ENCODE peak calls at places on chromosomes 4 and X, in eight cellular contexts. One of them, this sample, is unnamed.

GRCh38 chr4:170423137-170423536 is 333.4 kb upstream of the AADAT start:
- DNase-seq in AG09319: peak; percentile 30
- DNase-seq in heart right ventricle: no peak
- DNase-seq in WERI-Rb-1: no peak
- DNase-seq in CD4-positive, alpha-beta T cell: no peak
- DNase-seq in Peyer's patch: no peak
- DNase-seq in progenitor cell of endocrine pancreas: no peak
- DNase-seq in mucosa of descending colon: no peak
- DNase-seq in this sample: no peak

GRCh38 chrX:155148724-155149537 is 67.3 kb upstream of the VBP1 start:
- DNase-seq in AG09319: no peak
- DNase-seq in heart right ventricle: no peak
- DNase-seq in WERI-Rb-1: peak; percentile 36
- DNase-seq in CD4-positive, alpha-beta T cell: peak; percentile 4
- DNase-seq in Peyer's patch: no peak
- DNase-seq in progenitor cell of endocrine pancreas: no peak
- DNase-seq in mucosa of descending colon: no peak
- DNase-seq in this sample: no peak

GRCh38 chrX:118228041-118228440 is 111.4 kb upstream of the KLHL13 start:
- DNase-seq in AG09319: no peak
- DNase-seq in heart right ventricle: no peak
- DNase-seq in WERI-Rb-1: no peak
- DNase-seq in CD4-positive, alpha-beta T cell: no peak
- DNase-seq in Peyer's patch: no peak
- DNase-seq in progenitor cell of endocrine pancreas: no peak
- DNase-seq in mucosa of descending colon: no peak
- DNase-seq in this sample: no peak

GRCh38 chr4:70931359-70931758 is 29.2 kb downstream of the MOB1B start:
- DNase-seq in AG09319: no peak
- DNase-seq in heart right ventricle: no peak
- DNase-seq in WERI-Rb-1: no peak
- DNase-seq in CD4-positive, alpha-beta T cell: no peak
- DNase-seq in Peyer's patch: no peak
- DNase-seq in progenitor cell of endocrine pancreas: no peak
- DNase-seq in mucosa of descending colon: no peak
- DNase-seq in this sample: no peak

GRCh38 chr4:182188622-182189021 is 54.6 kb upstream of the TENM3 start:
- DNase-seq in AG09319: no peak
- DNase-seq in heart right ventricle: no peak
- DNase-seq in WERI-Rb-1: no peak
- DNase-seq in CD4-positive, alpha-beta T cell: no peak
- DNase-seq in Peyer's patch: no peak
- DNase-seq in progenitor cell of endocrine pancreas: no peak
- DNase-seq in mucosa of descending colon: no peak
- DNase-seq in this sample: no peak

GRCh38 chr4:83149885-83150562 is 35.5 kb upstream of the PLAC8 start:
- DNase-seq in AG09319: no peak
- DNase-seq in heart right ventricle: no peak
- DNase-seq in WERI-Rb-1: no peak
- DNase-seq in CD4-positive, alpha-beta T cell: no peak
- DNase-seq in Peyer's patch: no peak
- DNase-seq in progenitor cell of endocrine pancreas: no peak
- DNase-seq in mucosa of descending colon: no peak
- DNase-seq in this sample: no peak

GRCh38 chr4:53899544-53900274 is 164.7 kb downstream of the CHIC2 start:
- DNase-seq in AG09319: peak; percentile 75
- DNase-seq in heart right ventricle: no peak
- DNase-seq in WERI-Rb-1: no peak
- DNase-seq in CD4-positive, alpha-beta T cell: no peak
- DNase-seq in Peyer's patch: no peak
- DNase-seq in progenitor cell of endocrine pancreas: no peak
- DNase-seq in mucosa of descending colon: no peak
- DNase-seq in this sample: peak; percentile 83

GRCh38 chrX:48590203-48591103 is 6.8 kb upstream of the WDR13 start:
- DNase-seq in AG09319: no peak
- DNase-seq in heart right ventricle: no peak
- DNase-seq in WERI-Rb-1: no peak
- DNase-seq in CD4-positive, alpha-beta T cell: no peak
- DNase-seq in Peyer's patch: no peak
- DNase-seq in progenitor cell of endocrine pancreas: no peak
- DNase-seq in mucosa of descending colon: no peak
- DNase-seq in this sample: no peak

GRCh38 chrX:318068-318738 is 393 bp downstream of the GTPBP6 start:
- DNase-seq in AG09319: peak; percentile 93
- DNase-seq in heart right ventricle: peak; percentile 95
- DNase-seq in WERI-Rb-1: peak; percentile 99
- DNase-seq in CD4-positive, alpha-beta T cell: peak; percentile 98
- DNase-seq in Peyer's patch: peak; percentile 99
- DNase-seq in progenitor cell of endocrine pancreas: peak; percentile 91
- DNase-seq in mucosa of descending colon: peak; percentile 98
- DNase-seq in this sample: peak; percentile 92

GRCh38 chrX:150164971-150165605 is 198.0 kb upstream of the MAMLD1 start:
- DNase-seq in AG09319: no peak
- DNase-seq in heart right ventricle: no peak
- DNase-seq in WERI-Rb-1: no peak
- DNase-seq in CD4-positive, alpha-beta T cell: no peak
- DNase-seq in Peyer's patch: no peak
- DNase-seq in progenitor cell of endocrine pancreas: no peak
- DNase-seq in mucosa of descending colon: no peak
- DNase-seq in this sample: no peak

DNA sequence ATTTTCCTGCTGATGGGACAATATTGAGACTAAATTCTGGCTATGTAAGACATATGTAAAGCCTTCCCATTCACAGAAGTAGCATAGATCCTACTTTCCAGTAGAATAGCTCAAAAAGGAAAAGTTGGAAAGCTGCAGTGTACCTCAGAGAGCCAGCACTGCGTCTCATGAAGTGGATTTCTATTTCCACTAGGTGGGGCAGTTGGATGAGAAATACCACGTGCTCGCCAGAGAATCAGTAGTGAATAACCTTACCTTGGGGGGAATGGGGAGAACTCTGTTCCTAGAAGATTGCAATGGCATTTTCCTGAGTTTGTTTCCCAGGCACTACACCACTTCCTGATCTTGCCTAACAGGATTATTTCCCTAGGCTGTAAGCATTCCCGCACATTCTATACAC is 907.1 kb downstream of the FSTL5 start:
- DNase-seq in AG09319: no peak
- DNase-seq in heart right ventricle: no peak
- DNase-seq in WERI-Rb-1: peak; percentile 56
- DNase-seq in CD4-positive, alpha-beta T cell: no peak
- DNase-seq in Peyer's patch: no peak
- DNase-seq in progenitor cell of endocrine pancreas: no peak
- DNase-seq in mucosa of descending colon: no peak
- DNase-seq in this sample: no peak
- TF ChIP-seq CTCF in AG09319: no peak
- TF ChIP-seq CTCF in heart right ventricle: no peak
- TF ChIP-seq CTCF in WERI-Rb-1: peak; percentile 69
- TF ChIP-seq CTCF in CD4-positive, alpha-beta T cell: no peak
- TF ChIP-seq CTCF in Peyer's patch: no peak
- TF ChIP-seq CTCF in progenitor cell of endocrine pancreas: no peak
- TF ChIP-seq CTCF in mucosa of descending colon: no peak
- TF ChIP-seq CTCF in this sample: peak; percentile 53

DNA sequence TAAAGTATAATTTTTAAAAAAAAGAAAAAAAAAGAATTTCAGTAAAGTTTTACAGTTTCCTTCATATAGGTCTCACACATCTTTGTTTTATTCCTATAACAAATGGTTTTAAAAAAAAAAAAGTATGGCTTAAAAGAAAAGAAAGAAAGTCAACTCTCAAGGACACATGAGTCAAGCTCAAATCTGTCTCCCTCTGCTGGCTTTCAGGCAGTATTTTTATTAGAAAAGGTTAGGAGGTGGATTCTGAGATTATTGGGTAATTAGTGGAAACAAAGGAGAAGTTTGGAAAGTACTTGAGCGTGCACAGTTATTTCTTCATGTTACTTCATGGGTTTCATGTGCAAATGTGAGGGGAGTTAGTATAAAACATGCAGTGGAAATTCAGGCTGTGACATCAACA is 36.6 kb upstream of the BTC start:
- DNase-seq in AG09319: no peak
- DNase-seq in heart right ventricle: no peak
- DNase-seq in WERI-Rb-1: no peak
- DNase-seq in CD4-positive, alpha-beta T cell: no peak
- DNase-seq in Peyer's patch: no peak
- DNase-seq in progenitor cell of endocrine pancreas: no peak
- DNase-seq in mucosa of descending colon: no peak
- DNase-seq in this sample: no peak
- TF ChIP-seq CTCF in AG09319: no peak
- TF ChIP-seq CTCF in heart right ventricle: no peak
- TF ChIP-seq CTCF in WERI-Rb-1: peak; percentile 2
- TF ChIP-seq CTCF in CD4-positive, alpha-beta T cell: no peak
- TF ChIP-seq CTCF in Peyer's patch: no peak
- TF ChIP-seq CTCF in progenitor cell of endocrine pancreas: peak; percentile 27
- TF ChIP-seq CTCF in mucosa of descending colon: no peak
- TF ChIP-seq CTCF in this sample: peak; percentile 10

GRCh38 chr4:73311428-73311827 is 52.8 kb upstream of the ANKRD17 start:
- DNase-seq in AG09319: peak; percentile 11
- DNase-seq in heart right ventricle: no peak
- DNase-seq in WERI-Rb-1: no peak
- DNase-seq in CD4-positive, alpha-beta T cell: no peak
- DNase-seq in Peyer's patch: no peak
- DNase-seq in progenitor cell of endocrine pancreas: no peak
- DNase-seq in mucosa of descending colon: no peak
- DNase-seq in this sample: peak; percentile 17
- TF ChIP-seq CTCF in AG09319: peak; percentile 30
- TF ChIP-seq CTCF in heart right ventricle: peak; percentile 44
- TF ChIP-seq CTCF in WERI-Rb-1: no peak
- TF ChIP-seq CTCF in CD4-positive, alpha-beta T cell: peak; percentile 61
- TF ChIP-seq CTCF in Peyer's patch: peak; percentile 52
- TF ChIP-seq CTCF in progenitor cell of endocrine pancreas: peak; percentile 56
- TF ChIP-seq CTCF in mucosa of descending colon: no peak
- TF ChIP-seq CTCF in this sample: peak; percentile 21

GRCh38 chrX:68719904-68720614 is 72.6 kb downstream of the STARD8 start:
- DNase-seq in AG09319: no peak
- DNase-seq in heart right ventricle: no peak
- DNase-seq in WERI-Rb-1: no peak
- DNase-seq in CD4-positive, alpha-beta T cell: no peak
- DNase-seq in Peyer's patch: peak; percentile 14
- DNase-seq in progenitor cell of endocrine pancreas: no peak
- DNase-seq in mucosa of descending colon: no peak
- DNase-seq in this sample: no peak
- TF ChIP-seq CTCF in AG09319: no peak
- TF ChIP-seq CTCF in heart right ventricle: no peak
- TF ChIP-seq CTCF in WERI-Rb-1: peak; percentile 44
- TF ChIP-seq CTCF in CD4-positive, alpha-beta T cell: no peak
- TF ChIP-seq CTCF in Peyer's patch: no peak
- TF ChIP-seq CTCF in progenitor cell of endocrine pancreas: peak; percentile 30
- TF ChIP-seq CTCF in mucosa of descending colon: no peak
- TF ChIP-seq CTCF in this sample: peak; percentile 41

GRCh38 chr4:55186123-55186522 is 60.7 kb upstream of the KDR start:
- DNase-seq in AG09319: no peak
- DNase-seq in heart right ventricle: no peak
- DNase-seq in WERI-Rb-1: no peak
- DNase-seq in CD4-positive, alpha-beta T cell: no peak
- DNase-seq in Peyer's patch: no peak
- DNase-seq in progenitor cell of endocrine pancreas: no peak
- DNase-seq in mucosa of descending colon: no peak
- DNase-seq in this sample: no peak

GRCh38 chr4:55181606-55182005 is 56.2 kb upstream of the KDR start:
- DNase-seq in AG09319: no peak
- DNase-seq in heart right ventricle: no peak
- DNase-seq in WERI-Rb-1: no peak
- DNase-seq in CD4-positive, alpha-beta T cell: no peak
- DNase-seq in Peyer's patch: no peak
- DNase-seq in progenitor cell of endocrine pancreas: no peak
- DNase-seq in mucosa of descending colon: no peak
- DNase-seq in this sample: no peak

GRCh38 chr4:55186700-55187099 is 61.3 kb upstream of the KDR start:
- DNase-seq in AG09319: no peak
- DNase-seq in heart right ventricle: no peak
- DNase-seq in WERI-Rb-1: no peak
- DNase-seq in CD4-positive, alpha-beta T cell: no peak
- DNase-seq in Peyer's patch: no peak
- DNase-seq in progenitor cell of endocrine pancreas: no peak
- DNase-seq in mucosa of descending colon: no peak
- DNase-seq in this sample: no peak

GRCh38 chr4:55184600-55185523 is 59.5 kb upstream of the KDR start:
- DNase-seq in AG09319: no peak
- DNase-seq in heart right ventricle: no peak
- DNase-seq in WERI-Rb-1: peak; percentile 43
- DNase-seq in CD4-positive, alpha-beta T cell: no peak
- DNase-seq in Peyer's patch: peak; percentile 59
- DNase-seq in progenitor cell of endocrine pancreas: no peak
- DNase-seq in mucosa of descending colon: no peak
- DNase-seq in this sample: no peak

DNA sequence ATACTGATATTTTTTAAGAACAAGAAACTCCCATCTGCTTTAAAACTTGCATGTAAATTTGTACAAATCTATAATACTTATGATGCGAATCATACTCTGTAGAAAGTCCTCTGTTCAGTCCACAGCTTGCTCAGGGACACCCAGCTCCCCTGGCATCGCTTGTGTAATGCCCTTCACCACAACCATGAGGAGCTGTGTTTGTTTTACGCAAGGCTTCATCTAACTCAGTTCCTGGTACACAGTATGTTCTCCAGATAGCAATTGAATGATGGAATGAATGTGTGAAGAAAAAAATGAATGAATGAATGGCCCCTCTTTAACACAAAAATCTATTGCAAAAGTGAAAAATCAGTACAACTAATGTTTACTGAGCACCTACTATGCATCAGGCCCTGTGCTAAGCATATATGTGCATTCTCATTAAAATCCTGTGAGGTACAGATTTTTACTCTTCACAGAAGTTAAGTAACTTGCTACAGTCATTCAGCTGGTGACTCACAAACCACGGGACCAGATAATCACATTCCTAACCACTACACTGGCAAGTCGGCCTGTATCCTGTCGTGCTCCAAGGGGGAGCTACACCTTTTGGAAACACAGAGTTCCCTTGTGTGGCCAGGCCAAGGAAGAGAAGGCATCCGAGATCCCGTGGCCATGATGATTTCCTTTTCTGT is 58.7 kb upstream of the KDR start:
- DNase-seq in AG09319: peak; percentile 37
- DNase-seq in heart right ventricle: no peak
- DNase-seq in WERI-Rb-1: no peak
- DNase-seq in CD4-positive, alpha-beta T cell: no peak
- DNase-seq in Peyer's patch: no peak
- DNase-seq in progenitor cell of endocrine pancreas: no peak
- DNase-seq in mucosa of descending colon: no peak
- DNase-seq in this sample: peak; percentile 73
- TF ChIP-seq CTCF in AG09319: no peak
- TF ChIP-seq CTCF in heart right ventricle: no peak
- TF ChIP-seq CTCF in WERI-Rb-1: no peak
- TF ChIP-seq CTCF in CD4-positive, alpha-beta T cell: no peak
- TF ChIP-seq CTCF in Peyer's patch: no peak
- TF ChIP-seq CTCF in progenitor cell of endocrine pancreas: no peak
- TF ChIP-seq CTCF in mucosa of descending colon: no peak
- TF ChIP-seq CTCF in this sample: no peak